ENCODE peak calls at places on chromosomes 16 and 17, in nine cellular contexts. Q is uterus, K is ovary, T is HCT116, W is endodermal cell, P is lower leg skin, M is fibroblast of lung, L is neural crest cell, F is GM13976. X is an unnamed sample.

GRCh38 chr17:29722411-29723198 is 99.9 kb upstream of the CORO6 start:
- DNase-seq in P (no peak), K (peak; percentile 22), L (no peak), F (peak; percentile 69), M (peak; percentile 25), W (no peak), T (no peak), Q (peak; percentile 47), X (peak; percentile 73)

GRCh38 chr16:11379420-11379819 is 34.2 kb downstream of the RMI2 start:
- DNase-seq in M (peak; percentile 71), P (no peak), K (no peak), Q (no peak), L (no peak), F (peak; percentile 77), W (no peak), T (no peak), X (peak; percentile 75)

GRCh38 chr16:68422396-68422964 is 25.8 kb downstream of the SMPD3 start:
- DNase-seq in L (no peak), T (no peak), P (no peak), Q (no peak), F (no peak), W (peak; percentile 63), K (no peak), M (no peak), X (no peak)

GRCh38 chr17:31428111-31428510 is 36.6 kb downstream of the RAB11FIP4 start:
- DNase-seq in W (no peak), P (no peak), T (no peak), F (no peak), L (no peak), Q (no peak), K (no peak), M (no peak), X (no peak)

GRCh38 chr17:34733351-34733750 is 154.0 kb downstream of the TMEM132E start:
- DNase-seq in W (peak; percentile 52), M (no peak), P (peak; percentile 62), L (no peak), K (no peak), F (no peak), T (no peak), Q (no peak), X (no peak)

GRCh38 chr17:46192484-46193245 is 564 bp downstream of the KANSL1 start:
- DNase-seq in P (peak; percentile 92), M (peak; percentile 72), L (peak; percentile 69), W (peak; percentile 95), Q (peak; percentile 75), T (no peak), F (peak; percentile 81), K (peak; percentile 76), X (peak; percentile 87)

GRCh38 chr17:37493249-37494027 is 3.7 kb downstream of the DUSP14 start:
- DNase-seq in K (no peak), M (peak; percentile 98), L (no peak), T (peak; percentile 8), F (no peak), P (no peak), Q (no peak), W (no peak), X (no peak)

GRCh38 chr16:23485257-23485614 is 25.1 kb downstream of the GGA2 start:
- DNase-seq in P (no peak), K (no peak), L (no peak), M (no peak), T (no peak), W (no peak), F (no peak), Q (no peak), X (no peak)

GRCh38 chr17:41882756-41883155 is 17.5 kb upstream of the KLHL11 start:
- DNase-seq in W (no peak), K (no peak), Q (no peak), L (no peak), T (no peak), M (no peak), P (no peak), F (no peak), X (no peak)

GRCh38 chr17:39002991-39003715 is 36.0 kb upstream of the FBXO47 start:
- DNase-seq in M (peak; percentile 52), Q (peak; percentile 86), L (no peak), K (no peak), W (no peak), T (no peak), P (peak; percentile 95), F (no peak), X (no peak)

GRCh38 chr17:5509482-5509881 is 23.1 kb downstream of the MIS12 start:
- DNase-seq in W (no peak), L (no peak), P (peak; percentile 54), Q (no peak), K (no peak), M (peak; percentile 85), T (no peak), F (no peak), X (no peak)

GRCh38 chr16:1960665-1961630 is 1.6 kb downstream of the NDUFB10 start:
- DNase-seq in P (no peak), W (peak; percentile 82), M (peak; percentile 49), L (no peak), Q (no peak), T (peak; percentile 64), K (no peak), F (no peak), X (no peak)

GRCh38 chr16:17556276-17557052 is 85.7 kb upstream of the XYLT1 start:
- DNase-seq in M (peak; percentile 63), T (peak; percentile 34), L (peak; percentile 5), K (no peak), F (peak; percentile 51), W (peak; percentile 57), Q (no peak), P (peak; percentile 72), X (peak; percentile 41)
- TF ChIP-seq CTCF in M (peak; percentile 75), T (peak; percentile 48), L (peak; percentile 73), K (no peak), F (peak; percentile 61), W (peak; percentile 84), Q (peak; percentile 37), P (no peak), X (peak; percentile 49)

GRCh38 chr16:83066011-83066410 is 439.2 kb downstream of the CDH13 start:
- DNase-seq in T (no peak), W (no peak), F (no peak), Q (no peak), M (no peak), K (no peak), P (no peak), L (no peak), X (no peak)

GRCh38 chr16:83066881-83067280 is 440.1 kb downstream of the CDH13 start:
- DNase-seq in L (no peak), W (no peak), M (no peak), K (no peak), P (no peak), T (no peak), F (no peak), Q (no peak), X (no peak)

GRCh38 chr16:83070416-83071199 is 443.8 kb downstream of the CDH13 start:
- DNase-seq in P (no peak), W (no peak), F (no peak), T (no peak), L (no peak), M (no peak), Q (no peak), K (no peak), X (no peak)

GRCh38 chr16:83068686-83069085 is 441.9 kb downstream of the CDH13 start:
- DNase-seq in M (peak; percentile 42), F (no peak), Q (no peak), T (no peak), L (no peak), W (no peak), P (no peak), K (no peak), X (no peak)
- TF ChIP-seq CTCF in M (peak; percentile 41), F (no peak), Q (no peak), T (no peak), L (no peak), W (no peak), P (no peak), K (no peak), X (no peak)

GRCh38 chr17:63523256-63523869 is at the start of gene KCNH6:
- DNase-seq in T (no peak), F (no peak), W (no peak), M (peak; percentile 1), Q (no peak), K (no peak), P (no peak), L (no peak), X (no peak)
- TF ChIP-seq CTCF in T (no peak), F (no peak), W (peak; percentile 36), M (no peak), Q (no peak), K (no peak), P (no peak), L (no peak), X (no peak)

GRCh38 chr17:13650096-13650675 is 48.5 kb upstream of the HS3ST3A1 start:
- DNase-seq in Q (no peak), K (no peak), T (no peak), F (no peak), P (no peak), L (no peak), W (no peak), M (no peak), X (no peak)
- TF ChIP-seq CTCF in Q (no peak), K (no peak), T (no peak), F (no peak), P (no peak), L (no peak), W (no peak), M (no peak), X (no peak)

GRCh38 chr17:49610883-49611584 is 35.4 kb downstream of the NXPH3 start:
- DNase-seq in F (no peak), Q (peak; percentile 46), T (no peak), P (no peak), W (no peak), K (peak; percentile 44), M (no peak), L (no peak), X (no peak)

GRCh38 chr17:49616546-49617205 is 41.0 kb downstream of the NXPH3 start:
- DNase-seq in F (no peak), T (no peak), W (no peak), L (no peak), K (peak; percentile 73), P (peak; percentile 90), M (peak; percentile 90), Q (peak; percentile 80), X (no peak)

GRCh38 chr17:49612721-49613120 is 37.0 kb downstream of the NXPH3 start:
- DNase-seq in Q (no peak), F (no peak), M (no peak), T (no peak), L (no peak), P (no peak), K (no peak), W (no peak), X (no peak)

GRCh38 chr17:49618112-49618611 is 42.5 kb downstream of the NXPH3 start:
- DNase-seq in M (peak; percentile 80), T (no peak), W (no peak), K (no peak), F (no peak), L (no peak), P (no peak), Q (no peak), X (no peak)

GRCh38 chr17:49616086-49616485 is 40.4 kb downstream of the NXPH3 start:
- DNase-seq in W (no peak), Q (no peak), T (no peak), L (no peak), K (no peak), F (no peak), P (no peak), M (no peak), X (no peak)
- TF ChIP-seq CTCF in W (peak; percentile 69), Q (no peak), T (no peak), L (peak; percentile 21), K (no peak), F (no peak), P (no peak), M (peak; percentile 18), X (no peak)

GRCh38 chr17:50501054-50501453 is 7.2 kb upstream of the MYCBPAP start:
- DNase-seq in F (no peak), W (peak; percentile 79), M (no peak), Q (no peak), T (peak; percentile 50), P (no peak), L (peak; percentile 50), K (no peak), X (no peak)
- TF ChIP-seq CTCF in F (no peak), W (peak; percentile 78), M (peak; percentile 46), Q (no peak), T (peak; percentile 73), P (no peak), L (peak; percentile 62), K (no peak), X (peak; percentile 5)

X was measured in GM20000.